ENCODE peak calls at places on chromosomes 11 and 22, in ten cellular contexts. C, T, K, X, S, H, V, L, B and U are unnamed samples.

GRCh38 chr22:30858976-30859713 is 109.4 kb downstream of the MORC2 start:
- DNase-seq in C (no peak), T (no peak), K (no peak), X (no peak), S (peak; percentile 38), H (no peak), V (no peak), L (no peak), B (no peak), U (no peak)

GRCh38 chr11:97259434-97259833 is 869.6 kb downstream of the JRKL start:
- DNase-seq in C (no peak), T (no peak), K (no peak), X (no peak), S (no peak), H (no peak), V (no peak), L (no peak), B (no peak), U (no peak)

GRCh38 chr11:1473786-1474185 is 12.8 kb downstream of the MOB2 start:
- DNase-seq in C (no peak), T (no peak), K (no peak), X (no peak), S (peak; percentile 60), H (no peak), V (no peak), L (no peak), B (no peak), U (no peak)

GRCh38 chr11:11521306-11522002 is 100.4 kb downstream of the GALNT18 start:
- DNase-seq in C (no peak), T (no peak), K (no peak), X (no peak), S (no peak), H (no peak), V (no peak), L (no peak), B (no peak), U (no peak)

GRCh38 chr11:70134490-70134889 is 56.4 kb downstream of the ANO1 start:
- DNase-seq in C (no peak), T (no peak), K (no peak), X (no peak), S (no peak), H (no peak), V (no peak), L (no peak), B (no peak), U (no peak)

GRCh38 chr11:23406131-23406819 is 546.0 kb upstream of the CCDC179 start:
- DNase-seq in C (no peak), T (no peak), K (no peak), X (no peak), S (no peak), H (no peak), V (no peak), L (no peak), B (no peak), U (peak; percentile 19)

GRCh38 chr22:19147193-19147780 is 2.8 kb downstream of the GSC2 start:
- DNase-seq in C (no peak), T (no peak), K (no peak), X (no peak), S (peak; percentile 46), H (no peak), V (no peak), L (no peak), B (no peak), U (no peak)

GRCh38 chr11:1939006-1939626 is 8.0 kb upstream of the MRPL23 start:
- DNase-seq in C (no peak), T (no peak), K (no peak), X (no peak), S (peak; percentile 42), H (no peak), V (no peak), L (no peak), B (no peak), U (peak; percentile 40)

GRCh38 chr22:40588726-40589125 is 47.8 kb downstream of the MRTFA start:
- DNase-seq in C (no peak), T (no peak), K (peak; percentile 55), X (no peak), S (no peak), H (no peak), V (no peak), L (no peak), B (no peak), U (no peak)

GRCh38 chr11:36165638-36166389 is 123.4 kb downstream of the COMMD9 start:
- DNase-seq in C (no peak), T (no peak), K (no peak), X (no peak), S (no peak), H (no peak), V (no peak), L (no peak), B (no peak), U (no peak)

GRCh38 chr11:47572715-47573255 is 6.0 kb downstream of the KBTBD4 start:
- DNase-seq in C (no peak), T (no peak), K (no peak), X (no peak), S (peak; percentile 50), H (no peak), V (no peak), L (no peak), B (no peak), U (no peak)

GRCh38 chr11:108698844-108699642 is 34.2 kb downstream of the DDX10 start:
- DNase-seq in C (no peak), T (no peak), K (no peak), X (no peak), S (no peak), H (no peak), V (no peak), L (no peak), B (no peak), U (peak; percentile 31)

GRCh38 chr11:34728609-34729008 is 107.7 kb downstream of the EHF start:
- DNase-seq in C (no peak), T (no peak), K (no peak), X (no peak), S (no peak), H (no peak), V (no peak), L (no peak), B (no peak), U (no peak)

GRCh38 chr11:94926698-94927237 is 46.6 kb downstream of the CWC15 start:
- DNase-seq in C (no peak), T (peak; percentile 25), K (peak; percentile 89), X (peak; percentile 77), S (peak; percentile 75), H (no peak), V (peak; percentile 77), L (peak; percentile 95), B (no peak), U (no peak)

GRCh38 chr11:62012451-62013265 is 45.2 kb upstream of the FTH1 start:
- DNase-seq in C (no peak), T (no peak), K (peak; percentile 70), X (no peak), S (peak; percentile 57), H (no peak), V (peak; percentile 14), L (no peak), B (no peak), U (no peak)

GRCh38 chr11:12981879-12982531 is 27.1 kb upstream of the RASSF10 start:
- DNase-seq in C (no peak), T (no peak), K (peak; percentile 15), X (no peak), S (no peak), H (no peak), V (no peak), L (no peak), B (no peak), U (peak; percentile 51)

GRCh38 chr22:41939981-41940852 is 6.7 kb downstream of the CENPM start:
- DNase-seq in C (no peak), T (no peak), K (no peak), X (no peak), S (no peak), H (peak; percentile 81), V (no peak), L (no peak), B (peak; percentile 91), U (peak; percentile 87)

GRCh38 chr11:67439321-67440228 is 2.1 kb upstream of the PTPRCAP start:
- DNase-seq in C (no peak), T (no peak), K (peak; percentile 16), X (no peak), S (no peak), H (no peak), V (no peak), L (peak; percentile 19), B (no peak), U (peak; percentile 77)

GRCh38 chr11:133081730-133082452 is 450.4 kb downstream of the OPCML start:
- DNase-seq in C (no peak), T (no peak), K (no peak), X (no peak), S (no peak), H (no peak), V (no peak), L (no peak), B (no peak), U (peak; percentile 41)

GRCh38 chr22:29259253-29259899 is 8.4 kb downstream of the RHBDD3 start:
- DNase-seq in C (no peak), T (no peak), K (no peak), X (no peak), S (no peak), H (no peak), V (no peak), L (no peak), B (no peak), U (peak; percentile 13)

GRCh38 chr22:21947040-21948014 is 5.3 kb downstream of the PPM1F start:
- DNase-seq in C (no peak), T (no peak), K (peak; percentile 58), X (peak; percentile 46), S (no peak), H (no peak), V (no peak), L (no peak), B (no peak), U (no peak)

GRCh38 chr11:69874178-69874983 is 55.2 kb upstream of the FGF3 start:
- DNase-seq in C (no peak), T (no peak), K (no peak), X (no peak), S (peak; percentile 59), H (no peak), V (no peak), L (no peak), B (no peak), U (no peak)

GRCh38 chr22:49199224-49199623 is 628.4 kb downstream of the BRD1 start:
- DNase-seq in C (no peak), T (no peak), K (no peak), X (no peak), S (peak; percentile 34), H (no peak), V (no peak), L (no peak), B (no peak), U (no peak)

GRCh38 chr22:30087611-30088010 is 7.3 kb downstream of the HORMAD2 start:
- DNase-seq in C (peak; percentile 10), T (no peak), K (no peak), X (no peak), S (no peak), H (no peak), V (no peak), L (no peak), B (no peak), U (no peak)

GRCh38 chr22:46593996-46594946 is 25.9 kb upstream of the GRAMD4 start:
- DNase-seq in C (no peak), T (no peak), K (no peak), X (no peak), S (no peak), H (no peak), V (no peak), L (no peak), B (no peak), U (no peak)

GRCh38 chr11:101487775-101488174 is 96.0 kb downstream of the TRPC6 start:
- DNase-seq in C (no peak), T (no peak), K (peak; percentile 19), X (peak; percentile 27), S (no peak), H (no peak), V (peak; percentile 50), L (no peak), B (no peak), U (no peak)

GRCh38 chr22:43624144-43624998 is 187.7 kb downstream of the EFCAB6 start:
- DNase-seq in C (no peak), T (no peak), K (no peak), X (no peak), S (no peak), H (no peak), V (peak; percentile 14), L (no peak), B (no peak), U (peak; percentile 75)

GRCh38 chr11:13928566-13929251 is 33.8 kb upstream of the SPON1 start:
- DNase-seq in C (peak; percentile 88), T (no peak), K (peak; percentile 53), X (no peak), S (no peak), H (no peak), V (peak; percentile 20), L (peak; percentile 42), B (no peak), U (peak; percentile 98)